ENCODE peak calls at places on chromosomes 13 and 19, in five cellular contexts. One of them, this sample, is unnamed.

GRCh38 chr13:109569938-109570711 is 216.3 kb downstream of the IRS2 start:
- DNase-seq in SK-N-SH: no peak
- DNase-seq in HCT116: no peak
- DNase-seq in K562: no peak
- DNase-seq in GM12878: peak; percentile 8
- DNase-seq in this sample: no peak

GRCh38 chr13:29760561-29760960 is 89.9 kb downstream of the UBL3 start:
- DNase-seq in SK-N-SH: no peak
- DNase-seq in HCT116: no peak
- DNase-seq in K562: no peak
- DNase-seq in GM12878: no peak
- DNase-seq in this sample: no peak

GRCh38 chr19:28898279-28898678 is 314.7 kb downstream of the UQCRFS1 start:
- DNase-seq in SK-N-SH: no peak
- DNase-seq in HCT116: no peak
- DNase-seq in K562: no peak
- DNase-seq in GM12878: no peak
- DNase-seq in this sample: no peak

GRCh38 chr19:10808937-10809655 is 26.9 kb downstream of the TMED1 start:
- DNase-seq in SK-N-SH: no peak
- DNase-seq in HCT116: peak; percentile 44
- DNase-seq in K562: peak; percentile 66
- DNase-seq in GM12878: no peak
- DNase-seq in this sample: no peak

GRCh38 chr19:18765224-18765623 is 25.9 kb downstream of the COMP start:
- DNase-seq in SK-N-SH: no peak
- DNase-seq in HCT116: no peak
- DNase-seq in K562: no peak
- DNase-seq in GM12878: no peak
- DNase-seq in this sample: no peak

GRCh38 chr13:40994581-40995230 is 24.4 kb downstream of the ELF1 start:
- DNase-seq in SK-N-SH: no peak
- DNase-seq in HCT116: no peak
- DNase-seq in K562: no peak
- DNase-seq in GM12878: no peak
- DNase-seq in this sample: no peak

GRCh38 chr13:30576528-30576927 is 41.2 kb upstream of the USPL1 start:
- DNase-seq in SK-N-SH: no peak
- DNase-seq in HCT116: no peak
- DNase-seq in K562: no peak
- DNase-seq in GM12878: no peak
- DNase-seq in this sample: peak; percentile 1

GRCh38 chr13:66506979-66507378 is 723.2 kb downstream of the PCDH9 start:
- DNase-seq in SK-N-SH: no peak
- DNase-seq in HCT116: no peak
- DNase-seq in K562: no peak
- DNase-seq in GM12878: no peak
- DNase-seq in this sample: no peak

GRCh38 chr13:42048625-42049453 is at the start of gene DGKH:
- DNase-seq in SK-N-SH: peak; percentile 95
- DNase-seq in HCT116: peak; percentile 33
- DNase-seq in K562: peak; percentile 87
- DNase-seq in GM12878: no peak
- DNase-seq in this sample: no peak
- TF ChIP-seq REST in SK-N-SH: no peak
- TF ChIP-seq REST in HCT116: no peak
- TF ChIP-seq REST in K562: no peak
- TF ChIP-seq REST in GM12878: peak; percentile 52
- TF ChIP-seq REST in this sample: no peak

GRCh38 chr19:41945135-41945766 is 13.9 kb downstream of the RABAC1 start:
- DNase-seq in SK-N-SH: no peak
- DNase-seq in HCT116: no peak
- DNase-seq in K562: no peak
- DNase-seq in GM12878: peak; percentile 94
- DNase-seq in this sample: no peak

GRCh38 chr19:41941410-41942202 is 13.4 kb upstream of the ERFL start:
- DNase-seq in SK-N-SH: no peak
- DNase-seq in HCT116: no peak
- DNase-seq in K562: no peak
- DNase-seq in GM12878: no peak
- DNase-seq in this sample: no peak

GRCh38 chr19:41940443-41941409 is 12.5 kb upstream of the ERFL start:
- DNase-seq in SK-N-SH: peak; percentile 69
- DNase-seq in HCT116: no peak
- DNase-seq in K562: peak; percentile 36
- DNase-seq in GM12878: no peak
- DNase-seq in this sample: no peak

GRCh38 chr19:41939861-41940442 is 11.7 kb upstream of the ERFL start:
- DNase-seq in SK-N-SH: peak; percentile 87
- DNase-seq in HCT116: no peak
- DNase-seq in K562: peak; percentile 91
- DNase-seq in GM12878: no peak
- DNase-seq in this sample: no peak

GRCh38 chr19:41944336-41944735 is 14.8 kb downstream of the RABAC1 start:
- DNase-seq in SK-N-SH: no peak
- DNase-seq in HCT116: no peak
- DNase-seq in K562: no peak
- DNase-seq in GM12878: no peak
- DNase-seq in this sample: no peak
- H3K9ac ChIP-seq in SK-N-SH: no peak overlapping the region
- H3K9ac ChIP-seq in HCT116: no peak overlapping the region
- H3K9ac ChIP-seq in K562: no peak overlapping the region
- H3K9ac ChIP-seq in GM12878: peak overlapping the region; percentile 62
- H3K9ac ChIP-seq in this sample: no peak overlapping the region

DNA sequence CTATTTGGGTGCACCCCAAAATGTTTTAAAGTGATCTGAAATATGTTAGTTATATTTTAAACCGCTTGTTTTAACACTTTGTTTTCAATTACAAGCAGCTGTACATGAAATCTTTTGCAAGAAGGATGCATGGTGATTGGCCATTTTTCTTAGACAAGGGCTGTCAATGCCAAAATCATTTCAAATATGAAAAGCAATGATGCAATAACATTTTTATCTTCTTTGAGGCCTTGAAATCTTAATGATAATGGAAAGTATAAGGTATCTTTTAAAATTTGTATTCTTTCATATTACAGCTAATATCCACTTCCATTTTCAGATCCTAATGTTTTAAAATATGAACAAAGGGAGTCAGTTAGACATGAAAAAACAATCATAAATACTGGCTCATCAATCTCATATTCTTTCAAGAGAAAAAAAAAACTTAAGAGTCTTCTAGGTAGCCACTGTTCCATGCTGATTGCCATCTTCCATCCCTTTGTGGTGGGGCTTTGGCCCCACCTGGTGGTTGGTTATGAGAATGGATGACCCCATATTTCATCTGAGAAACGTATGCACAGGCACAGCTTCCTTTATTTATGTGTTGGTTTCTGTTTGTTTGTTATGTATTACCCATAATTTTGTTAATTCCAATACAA is 330.3 kb upstream of the MIR17HG start:
- DNase-seq in SK-N-SH: peak; percentile 67
- DNase-seq in HCT116: peak; percentile 34
- DNase-seq in K562: peak; percentile 96
- DNase-seq in GM12878: peak; percentile 9
- DNase-seq in this sample: no peak
- TF ChIP-seq REST in SK-N-SH: no peak
- TF ChIP-seq REST in HCT116: no peak
- TF ChIP-seq REST in K562: no peak
- TF ChIP-seq REST in GM12878: no peak
- TF ChIP-seq REST in this sample: no peak

DNA sequence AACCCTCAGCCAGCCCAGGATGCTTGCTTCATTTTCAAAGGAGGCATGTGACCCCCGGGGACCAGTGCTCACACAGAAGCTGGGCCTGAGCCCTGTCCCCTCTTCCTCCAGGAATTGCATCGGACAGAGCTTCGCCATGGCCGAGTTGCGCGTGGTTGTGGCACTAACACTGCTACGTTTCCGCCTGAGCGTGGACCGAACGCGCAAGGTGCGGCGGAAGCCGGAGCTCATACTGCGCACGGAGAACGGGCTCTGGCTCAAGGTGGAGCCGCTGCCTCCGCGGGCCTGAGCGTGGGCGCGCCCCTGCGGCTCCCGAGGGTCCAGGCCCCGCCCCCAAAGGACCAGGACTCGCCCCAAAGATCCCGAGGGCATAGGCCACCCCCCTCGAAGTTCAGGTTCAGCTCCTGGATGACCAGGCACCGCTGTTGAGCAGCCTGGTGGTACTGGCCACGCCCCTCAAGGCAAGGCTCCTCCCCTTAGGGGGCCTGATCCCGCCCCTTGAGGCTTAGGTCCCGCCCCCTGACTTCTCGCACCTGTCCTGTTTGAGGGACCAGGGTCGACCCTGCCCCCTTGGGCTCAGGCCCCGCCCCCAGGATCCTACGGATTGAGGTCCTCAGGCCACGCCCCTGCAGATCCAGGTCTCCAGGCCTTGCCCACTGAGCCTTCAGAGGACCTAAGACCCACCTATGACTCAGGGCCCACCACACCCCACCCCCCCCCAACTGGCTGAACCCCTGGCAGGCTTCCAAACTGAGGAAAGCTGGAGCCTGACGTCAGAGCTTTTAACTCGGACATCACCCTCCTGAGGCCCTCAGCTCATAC is 43.1 kb downstream of the CYP4F22 start:
- DNase-seq in SK-N-SH: peak; percentile 78
- DNase-seq in HCT116: no peak
- DNase-seq in K562: peak; percentile 92
- DNase-seq in GM12878: no peak
- DNase-seq in this sample: peak; percentile 38
- H3K9ac ChIP-seq in SK-N-SH: no peak overlapping the region
- H3K9ac ChIP-seq in HCT116: peak overlapping the region; percentile 24
- H3K9ac ChIP-seq in K562: no peak overlapping the region
- H3K9ac ChIP-seq in GM12878: no peak overlapping the region
- H3K9ac ChIP-seq in this sample: no peak overlapping the region

GRCh38 chr19:43447655-43448054 is 17.8 kb downstream of the LYPD3 start:
- DNase-seq in SK-N-SH: no peak
- DNase-seq in HCT116: no peak
- DNase-seq in K562: no peak
- DNase-seq in GM12878: no peak
- DNase-seq in this sample: no peak

GRCh38 chr19:43457809-43458208 is 7.6 kb downstream of the LYPD3 start:
- DNase-seq in SK-N-SH: no peak
- DNase-seq in HCT116: no peak
- DNase-seq in K562: no peak
- DNase-seq in GM12878: no peak
- DNase-seq in this sample: no peak

GRCh38 chr19:43450545-43450997 is 14.8 kb downstream of the LYPD3 start:
- DNase-seq in SK-N-SH: no peak
- DNase-seq in HCT116: no peak
- DNase-seq in K562: no peak
- DNase-seq in GM12878: no peak
- DNase-seq in this sample: no peak

GRCh38 chr19:43455321-43456113 is 9.9 kb downstream of the LYPD3 start:
- DNase-seq in SK-N-SH: no peak
- DNase-seq in HCT116: no peak
- DNase-seq in K562: no peak
- DNase-seq in GM12878: no peak
- DNase-seq in this sample: no peak

GRCh38 chr19:43452517-43453045 is 12.8 kb downstream of the LYPD3 start:
- DNase-seq in SK-N-SH: no peak
- DNase-seq in HCT116: no peak
- DNase-seq in K562: no peak
- DNase-seq in GM12878: no peak
- DNase-seq in this sample: no peak
- TF ChIP-seq REST in SK-N-SH: no peak
- TF ChIP-seq REST in HCT116: no peak
- TF ChIP-seq REST in K562: no peak
- TF ChIP-seq REST in GM12878: no peak
- TF ChIP-seq REST in this sample: no peak